ENCODE peak calls at places on chromosomes 5 and 9, in four cellular contexts. One of them, this sample, is unnamed. For H3K4me1, the result is how much of the 10 kb centered on the place peaks cover.

GRCh38 chr5:21071421-21071820 is 1083.4 kb upstream of the CDH18 start:
- DNase-seq in A549: no peak
- DNase-seq in HepG2: no peak
- DNase-seq in K562: no peak
- DNase-seq in this sample: no peak

GRCh38 chr5:112573441-112573840 is 154.4 kb upstream of the EPB41L4A start:
- DNase-seq in A549: no peak
- DNase-seq in HepG2: no peak
- DNase-seq in K562: no peak
- DNase-seq in this sample: no peak

GRCh38 chr5:55897905-55898304 is 46.7 kb downstream of the IL31RA start:
- DNase-seq in A549: no peak
- DNase-seq in HepG2: peak
- DNase-seq in K562: no peak
- DNase-seq in this sample: peak

GRCh38 chr5:75566710-75567309 is 44.4 kb upstream of the ANKDD1B start:
- DNase-seq in A549: peak
- DNase-seq in HepG2: peak
- DNase-seq in K562: peak
- DNase-seq in this sample: peak

GRCh38 chr5:88787856-88788255 is 95.1 kb downstream of the MEF2C start:
- DNase-seq in A549: no peak
- DNase-seq in HepG2: no peak
- DNase-seq in K562: no peak
- DNase-seq in this sample: no peak

GRCh38 chr5:81924467-81924866 is 47.4 kb upstream of the ATG10 start:
- DNase-seq in A549: no peak
- DNase-seq in HepG2: no peak
- DNase-seq in K562: no peak
- DNase-seq in this sample: no peak

GRCh38 chr5:112886975-112887374 is 25.9 kb downstream of the SRP19 start:
- DNase-seq in A549: no peak
- DNase-seq in HepG2: no peak
- DNase-seq in K562: no peak
- DNase-seq in this sample: no peak

GRCh38 chr5:89437450-89438435 is 554.8 kb upstream of the MEF2C start:
- DNase-seq in A549: no peak
- DNase-seq in HepG2: no peak
- DNase-seq in K562: no peak
- DNase-seq in this sample: no peak

GRCh38 chr5:179840321-179840720 is 18.3 kb downstream of the MRNIP start:
- DNase-seq in A549: no peak
- DNase-seq in HepG2: no peak
- DNase-seq in K562: no peak
- DNase-seq in this sample: no peak

GRCh38 chr9:79224672-79225433 is 346.9 kb upstream of the TLE4 start:
- DNase-seq in A549: peak
- DNase-seq in HepG2: no peak
- DNase-seq in K562: no peak
- DNase-seq in this sample: peak

GRCh38 chr5:158753354-158753753 is 346.4 kb downstream of the EBF1 start:
- DNase-seq in A549: no peak
- DNase-seq in HepG2: no peak
- DNase-seq in K562: no peak
- DNase-seq in this sample: no peak

GRCh38 chr5:154367101-154367500 is 78.7 kb upstream of the SAP30L start:
- DNase-seq in A549: no peak
- DNase-seq in HepG2: no peak
- DNase-seq in K562: no peak
- DNase-seq in this sample: peak

GRCh38 chr5:65588694-65589093 is 25.6 kb downstream of the PPWD1 start:
- DNase-seq in A549: no peak
- DNase-seq in HepG2: no peak
- DNase-seq in K562: no peak
- DNase-seq in this sample: no peak

GRCh38 chr5:14181299-14181968 is 38.3 kb downstream of the TRIO start:
- DNase-seq in A549: no peak
- DNase-seq in HepG2: no peak
- DNase-seq in K562: no peak
- DNase-seq in this sample: no peak

GRCh38 chr9:70257512-70257911 is 1.3 kb upstream of the SMC5 start:
- DNase-seq in A549: no peak
- DNase-seq in HepG2: no peak
- DNase-seq in K562: no peak
- DNase-seq in this sample: no peak

GRCh38 chr9:70258692-70259511 is at the start of gene SMC5:
- DNase-seq in A549: peak
- DNase-seq in HepG2: peak
- DNase-seq in K562: peak
- DNase-seq in this sample: peak

GRCh38 chr9:70259512-70259802 is 679 bp downstream of the SMC5 start:
- DNase-seq in A549: no peak
- DNase-seq in HepG2: no peak
- DNase-seq in K562: no peak
- DNase-seq in this sample: no peak

GRCh38 chr9:70260007-70260443 is 1.2 kb downstream of the SMC5 start:
- DNase-seq in A549: no peak
- DNase-seq in HepG2: no peak
- DNase-seq in K562: no peak
- DNase-seq in this sample: no peak

GRCh38 chr9:70257991-70258691 is 637 bp upstream of the SMC5 start:
- DNase-seq in A549: no peak
- DNase-seq in HepG2: peak
- DNase-seq in K562: no peak
- DNase-seq in this sample: peak
- TF ChIP-seq MAZ in A549: no peak
- TF ChIP-seq MAZ in HepG2: no peak
- TF ChIP-seq MAZ in K562: no peak
- TF ChIP-seq MAZ in this sample: no peak

GRCh38 chr5:139574641-139575312 is 13.6 kb downstream of the UBE2D2 start:
- DNase-seq in A549: peak
- DNase-seq in HepG2: peak
- DNase-seq in K562: peak
- DNase-seq in this sample: peak
- H3K4me1 ChIP-seq in A549: under half
- H3K4me1 ChIP-seq in HepG2: half or more
- H3K4me1 ChIP-seq in K562: under half
- H3K4me1 ChIP-seq in this sample: under half

GRCh38 chr5:16520806-16521205 is 55.2 kb upstream of the ZNF622 start:
- DNase-seq in A549: no peak
- DNase-seq in HepG2: no peak
- DNase-seq in K562: no peak
- DNase-seq in this sample: no peak
- TF ChIP-seq MAZ in A549: no peak
- TF ChIP-seq MAZ in HepG2: no peak
- TF ChIP-seq MAZ in K562: no peak
- TF ChIP-seq MAZ in this sample: no peak

GRCh38 chr5:71974622-71975021 is 132.7 kb upstream of the MAP1B start:
- DNase-seq in A549: no peak
- DNase-seq in HepG2: no peak
- DNase-seq in K562: no peak
- DNase-seq in this sample: no peak
- H3K4me1 ChIP-seq in A549: under half
- H3K4me1 ChIP-seq in HepG2: under half
- H3K4me1 ChIP-seq in K562: under half
- H3K4me1 ChIP-seq in this sample: under half

GRCh38 chr9:4497395-4497794 is 7.1 kb downstream of the SLC1A1 start:
- DNase-seq in A549: no peak
- DNase-seq in HepG2: no peak
- DNase-seq in K562: no peak
- DNase-seq in this sample: no peak
- TF ChIP-seq MAZ in A549: no peak
- TF ChIP-seq MAZ in HepG2: no peak
- TF ChIP-seq MAZ in K562: no peak
- TF ChIP-seq MAZ in this sample: no peak

GRCh38 chr5:1794896-1795290 is 4.7 kb downstream of the MRPL36 start:
- DNase-seq in A549: no peak
- DNase-seq in HepG2: no peak
- DNase-seq in K562: no peak
- DNase-seq in this sample: no peak
- H3K4me1 ChIP-seq in A549: under half
- H3K4me1 ChIP-seq in HepG2: under half
- H3K4me1 ChIP-seq in K562: under half
- H3K4me1 ChIP-seq in this sample: under half

This sample was measured in IMR-90.